ENCODE peak calls at places on chromosomes 2 and 18, in eight cellular contexts. N is Calu3; T is activated CD4-positive, CD25-positive, alpha-beta regulatory T cell; G is effector memory CD8-positive, alpha-beta T cell; A is mammary epithelial cell; L is effector memory CD4-positive, alpha-beta T cell; D is endothelial cell; J is stimulated activated CD8-positive, alpha-beta memory T cell treated with anti-CD3 and anti-CD28 coated beads, Interleukin-15, amount 100 ng/mL, for 24 hours. Y is an unnamed sample.

GRCh38 chr2:164260506-164260905 is 360.8 kb downstream of the GRB14 start:
- DNase-seq in N (no peak), T (no peak), G (no peak), A (no peak), L (no peak), D (no peak), J (no peak), Y (no peak)

GRCh38 chr2:19228720-19229119 is 129.7 kb downstream of the OSR1 start:
- DNase-seq in N (no peak), T (no peak), G (no peak), A (peak), L (no peak), D (no peak), J (no peak), Y (no peak)

GRCh38 chr2:47069628-47070154 is 85.4 kb downstream of the STPG4 start:
- DNase-seq in N (peak), T (no peak), G (no peak), A (peak), L (no peak), D (no peak), J (no peak), Y (peak)

GRCh38 chr2:25711641-25712369 is 38.4 kb upstream of the DTNB start:
- DNase-seq in N (no peak), T (no peak), G (no peak), A (no peak), L (no peak), D (no peak), J (no peak), Y (no peak)

GRCh38 chr2:188813315-188813714 is 160.9 kb upstream of the COL3A1 start:
- DNase-seq in N (no peak), T (no peak), G (no peak), A (peak), L (no peak), D (no peak), J (no peak), Y (no peak)

GRCh38 chr2:178825183-178825582 is 18.0 kb upstream of the TTN start:
- DNase-seq in N (no peak), T (no peak), G (no peak), A (peak), L (no peak), D (no peak), J (no peak), Y (no peak)

GRCh38 chr2:120452945-120453634 is 107.2 kb downstream of the INHBB start:
- DNase-seq in N (no peak), T (no peak), G (no peak), A (no peak), L (no peak), D (no peak), J (no peak), Y (no peak)

GRCh38 chr2:9055471-9055870 is 52.0 kb upstream of the MBOAT2 start:
- DNase-seq in N (no peak), T (no peak), G (no peak), A (no peak), L (no peak), D (no peak), J (no peak), Y (no peak)

GRCh38 chr2:156405586-156405985 is 30.6 kb upstream of the GPD2 start:
- DNase-seq in N (peak), T (no peak), G (no peak), A (peak), L (no peak), D (no peak), J (no peak), Y (peak)

GRCh38 chr2:15588329-15588919 is 3.2 kb upstream of the DDX1 start:
- DNase-seq in N (peak), T (no peak), G (no peak), A (peak), L (no peak), D (peak), J (no peak), Y (peak)

GRCh38 chr2:100238471-100238870 is 83.8 kb downstream of the LONRF2 start:
- DNase-seq in N (no peak), T (no peak), G (no peak), A (no peak), L (no peak), D (no peak), J (no peak), Y (no peak)

GRCh38 chr2:10288606-10289005 is 14.1 kb upstream of the HPCAL1 start:
- DNase-seq in N (no peak), T (no peak), G (no peak), A (no peak), L (no peak), D (no peak), J (no peak), Y (no peak)

GRCh38 chr2:7692657-7693161 is 775.5 kb downstream of the RNF144A start:
- DNase-seq in N (no peak), T (no peak), G (no peak), A (peak), L (no peak), D (no peak), J (no peak), Y (no peak)

GRCh38 chr2:85015653-85016360 is 44.8 kb downstream of the KCMF1 start:
- DNase-seq in N (no peak), T (no peak), G (no peak), A (no peak), L (no peak), D (no peak), J (no peak), Y (no peak)

GRCh38 chr2:237861875-237862527 is 2.6 kb downstream of the RAMP1 start:
- DNase-seq in N (no peak), T (no peak), G (no peak), A (no peak), L (no peak), D (no peak), J (no peak), Y (peak)

GRCh38 chr18:55096261-55097026 is 137.2 kb upstream of the CCDC68 start:
- DNase-seq in N (peak), T (no peak), G (no peak), A (peak), L (no peak), D (peak), J (no peak), Y (no peak)

GRCh38 chr2:28329184-28329583 is 63.5 kb upstream of the FOSL2 start:
- DNase-seq in N (no peak), T (no peak), G (no peak), A (no peak), L (no peak), D (no peak), J (no peak), Y (no peak)

GRCh38 chr18:63578357-63578958 is 8.7 kb upstream of the SERPINB13 start:
- DNase-seq in N (peak), T (no peak), G (no peak), A (no peak), L (no peak), D (peak), J (no peak), Y (peak)

GRCh38 chr2:5560981-5561380 is 131.2 kb upstream of the SOX11 start:
- DNase-seq in N (no peak), T (no peak), G (no peak), A (no peak), L (no peak), D (no peak), J (no peak), Y (no peak)

GRCh38 chr2:127859712-127860085 is 1.7 kb upstream of the POLR2D start:
- DNase-seq in N (peak), T (peak), G (peak), A (peak), L (peak), D (peak), J (no peak), Y (no peak)

GRCh38 chr2:215454519-215454918 is 18.7 kb upstream of the FN1 start:
- DNase-seq in N (peak), T (no peak), G (no peak), A (peak), L (no peak), D (no peak), J (no peak), Y (no peak)

GRCh38 chr2:78476619-78477229 is 548.8 kb upstream of the REG3G start:
- DNase-seq in N (no peak), T (no peak), G (no peak), A (no peak), L (no peak), D (no peak), J (no peak), Y (no peak)

GRCh38 chr2:99980200-99980599 is 162.2 kb downstream of the AFF3 start:
- DNase-seq in N (no peak), T (no peak), G (no peak), A (no peak), L (no peak), D (no peak), J (no peak), Y (no peak)

GRCh38 chr2:9779572-9780264 is 63.6 kb upstream of the TAF1B start:
- DNase-seq in N (no peak), T (no peak), G (peak), A (no peak), L (peak), D (no peak), J (no peak), Y (no peak)

GRCh38 chr2:119841550-119841949 is 81.8 kb downstream of the PTPN4 start:
- DNase-seq in N (no peak), T (no peak), G (no peak), A (no peak), L (no peak), D (no peak), J (no peak), Y (peak)

GRCh38 chr18:23725351-23725750 is 36.1 kb downstream of the LAMA3 start:
- DNase-seq in N (no peak), T (no peak), G (no peak), A (no peak), L (no peak), D (no peak), J (no peak), Y (no peak)

GRCh38 chr2:115694651-115695050 is 1252.2 kb downstream of the DPP10 start:
- DNase-seq in N (no peak), T (no peak), G (no peak), A (no peak), L (no peak), D (no peak), J (no peak), Y (no peak)

GRCh38 chr2:224982910-224983688 is 59.2 kb downstream of the DOCK10 start:
- DNase-seq in N (no peak), T (no peak), G (peak), A (no peak), L (peak), D (no peak), J (no peak), Y (no peak)

GRCh38 chr2:19419211-19419880 is 60.9 kb upstream of the OSR1 start:
- DNase-seq in N (no peak), T (no peak), G (no peak), A (no peak), L (no peak), D (no peak), J (no peak), Y (no peak)

GRCh38 chr2:173568054-173568453 is 213.4 kb downstream of the CDCA7 start:
- DNase-seq in N (peak), T (no peak), G (no peak), A (no peak), L (no peak), D (peak), J (no peak), Y (no peak)

GRCh38 chr2:160417745-160418397 is 75.7 kb downstream of the RBMS1 start:
- DNase-seq in N (no peak), T (no peak), G (no peak), A (peak), L (no peak), D (no peak), J (no peak), Y (no peak)